ENCODE peak calls at places on chromosome 13, in ten cellular contexts. F is adrenal gland, I is body of pancreas, Q is uterus, T is transverse colon, O is IMR-90, P is breast epithelium, Z is K562, X is suprapubic skin, R is heart left ventricle. D is an unnamed sample.

GRCh38 chr13:111177081-111177711 is 62.1 kb downstream of the ARHGEF7 start:
- DNase-seq in F (peak), I (peak), Q (peak), T (peak), O (peak), P (peak), Z (no peak), X (no peak), R (peak), D (peak)

GRCh38 chr13:77434289-77434688 is 101.2 kb upstream of the SCEL start:
- DNase-seq in F (peak), I (no peak), Q (no peak), T (no peak), O (no peak), P (no peak), Z (no peak), X (no peak), R (no peak), D (no peak)

GRCh38 chr13:94020833-94021232 is 458.6 kb downstream of the DCT start:
- DNase-seq in F (no peak), I (no peak), Q (no peak), T (no peak), O (peak), P (no peak), Z (no peak), X (no peak), R (no peak), D (no peak)

GRCh38 chr13:45393941-45394570 is 24.1 kb downstream of the SLC25A30 start:
- DNase-seq in F (peak), I (peak), Q (peak), T (peak), O (peak), P (peak), Z (peak), X (no peak), R (no peak), D (no peak)

GRCh38 chr13:36519432-36519831 is 87.1 kb downstream of the CCNA1 start:
- DNase-seq in F (no peak), I (no peak), Q (no peak), T (no peak), O (no peak), P (no peak), Z (no peak), X (no peak), R (no peak), D (no peak)

GRCh38 chr13:41780736-41781708 is 179.9 kb downstream of the VWA8 start:
- DNase-seq in F (peak), I (peak), Q (no peak), T (no peak), O (peak), P (peak), Z (no peak), X (no peak), R (no peak), D (no peak)

GRCh38 chr13:46630419-46631183 is 77.6 kb downstream of the LRCH1 start:
- DNase-seq in F (no peak), I (no peak), Q (no peak), T (no peak), O (no peak), P (no peak), Z (no peak), X (no peak), R (no peak), D (no peak)

GRCh38 chr13:48165727-48166126 is 67.3 kb upstream of the ITM2B start:
- DNase-seq in F (no peak), I (no peak), Q (no peak), T (no peak), O (no peak), P (no peak), Z (no peak), X (no peak), R (no peak), D (no peak)

GRCh38 chr13:33208290-33208990 is 77.1 kb downstream of the STARD13 start:
- DNase-seq in F (no peak), I (peak), Q (no peak), T (no peak), O (no peak), P (no peak), Z (no peak), X (no peak), R (no peak), D (no peak)

GRCh38 chr13:78326608-78327007 is 276.7 kb downstream of the POU4F1 start:
- DNase-seq in F (no peak), I (no peak), Q (no peak), T (no peak), O (no peak), P (no peak), Z (no peak), X (no peak), R (no peak), D (no peak)

GRCh38 chr13:26679411-26679810 is 81.2 kb downstream of the GPR12 start:
- DNase-seq in F (no peak), I (no peak), Q (no peak), T (no peak), O (peak), P (no peak), Z (no peak), X (no peak), R (no peak), D (no peak)

GRCh38 chr13:79779761-79780160 is 298.8 kb downstream of the NDFIP2 start:
- DNase-seq in F (peak), I (no peak), Q (peak), T (peak), O (peak), P (peak), Z (no peak), X (no peak), R (no peak), D (peak)

GRCh38 chr13:109945206-109945960 is 159.0 kb upstream of the IRS2 start:
- DNase-seq in F (no peak), I (no peak), Q (no peak), T (no peak), O (peak), P (no peak), Z (no peak), X (no peak), R (no peak), D (no peak)

GRCh38 chr13:77544365-77544764 is 8.9 kb downstream of the SCEL start:
- DNase-seq in F (peak), I (peak), Q (peak), T (peak), O (no peak), P (no peak), Z (no peak), X (no peak), R (peak), D (peak)

GRCh38 chr13:21053231-21053630 is 8.2 kb downstream of the LATS2 start:
- DNase-seq in F (no peak), I (no peak), Q (no peak), T (no peak), O (no peak), P (no peak), Z (no peak), X (no peak), R (no peak), D (peak)

GRCh38 chr13:28820099-28821051 is at the start of gene MTUS2:
- DNase-seq in F (no peak), I (peak), Q (no peak), T (no peak), O (no peak), P (no peak), Z (peak), X (no peak), R (no peak), D (no peak)

GRCh38 chr13:75739244-75739868 is 103.2 kb downstream of the LMO7 start:
- DNase-seq in F (no peak), I (no peak), Q (no peak), T (no peak), O (peak), P (no peak), Z (no peak), X (no peak), R (no peak), D (no peak)

GRCh38 chr13:98411617-98412310 is 165.1 kb downstream of the STK24 start:
- DNase-seq in F (peak), I (no peak), Q (no peak), T (peak), O (no peak), P (no peak), Z (no peak), X (no peak), R (peak), D (peak)

GRCh38 chr13:60138674-60139073 is 25.1 kb downstream of the DIAPH3 start:
- DNase-seq in F (no peak), I (no peak), Q (no peak), T (no peak), O (no peak), P (no peak), Z (no peak), X (no peak), R (no peak), D (no peak)

GRCh38 chr13:60139272-60139671 is 24.5 kb downstream of the DIAPH3 start:
- DNase-seq in F (no peak), I (no peak), Q (no peak), T (no peak), O (peak), P (no peak), Z (no peak), X (no peak), R (no peak), D (no peak)

GRCh38 chr13:60134376-60134775 is 29.4 kb downstream of the DIAPH3 start:
- DNase-seq in F (no peak), I (no peak), Q (no peak), T (no peak), O (no peak), P (no peak), Z (no peak), X (no peak), R (no peak), D (no peak)

GRCh38 chr13:60135344-60135743 is 28.4 kb downstream of the DIAPH3 start:
- DNase-seq in F (no peak), I (no peak), Q (no peak), T (no peak), O (no peak), P (no peak), Z (no peak), X (no peak), R (no peak), D (no peak)

GRCh38 chr13:60137911-60138570 is 25.7 kb downstream of the DIAPH3 start:
- DNase-seq in F (no peak), I (no peak), Q (no peak), T (no peak), O (no peak), P (no peak), Z (no peak), X (no peak), R (no peak), D (no peak)
- TF ChIP-seq POLR2A in F (no peak), I (no peak), Q (no peak), T (no peak), O (no peak), P (no peak), Z (no peak), X (no peak), R (no peak), D (no peak)

DNA sequence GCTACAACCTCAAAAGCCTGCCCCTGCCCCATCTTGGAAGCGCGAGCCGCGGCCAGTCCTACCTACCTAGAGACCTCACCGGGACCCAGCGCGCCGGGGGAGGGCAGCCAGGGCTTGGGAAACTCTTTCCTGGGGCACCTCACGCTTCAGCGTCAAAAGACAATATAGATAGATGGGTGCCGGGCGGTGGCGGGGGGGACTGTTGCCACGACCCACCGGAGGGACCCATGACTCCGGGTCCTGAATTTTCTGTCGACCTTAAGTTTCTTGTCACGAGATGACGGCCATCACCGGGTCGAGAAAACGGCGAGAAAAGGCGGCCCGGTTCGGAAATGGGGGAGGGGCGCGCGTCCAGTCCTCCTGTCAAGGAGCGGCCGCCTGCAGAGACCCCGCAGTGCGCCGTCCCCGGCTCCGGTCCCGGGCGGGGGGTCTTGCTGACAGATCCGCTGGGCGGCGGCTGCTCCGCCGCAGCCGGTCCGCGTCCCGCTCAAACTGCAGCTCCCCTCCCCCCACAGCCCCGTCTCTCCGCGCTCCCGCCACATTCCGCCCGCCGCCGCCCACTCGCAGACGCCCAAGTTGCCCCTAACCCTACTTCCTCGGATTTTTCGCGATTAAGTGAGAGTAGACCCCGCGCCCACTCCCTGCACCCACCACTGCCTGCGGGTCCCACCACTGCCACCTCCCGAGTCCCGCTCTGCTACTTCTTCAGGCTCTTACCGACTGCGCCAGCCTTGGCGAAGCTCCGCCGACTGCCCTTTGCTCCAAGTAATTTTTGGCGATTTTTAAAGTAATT is 66.1 kb downstream of the KCNRG start:
- DNase-seq in F (peak), I (peak), Q (peak), T (peak), O (no peak), P (peak), Z (peak), X (peak), R (peak), D (peak)
- TF ChIP-seq CTCF in F (peak), I (peak), Q (no peak), T (peak), O (no peak), P (no peak), Z (no peak), X (no peak), R (no peak), D (no peak)

GRCh38 chr13:52617070-52618060 is 24.9 kb upstream of the HNRNPA1L2 start:
- DNase-seq in F (peak), I (peak), Q (peak), T (peak), O (peak), P (peak), Z (peak), X (peak), R (peak), D (peak)
- TF ChIP-seq POLR2A in F (peak), I (peak), Q (no peak), T (peak), O (peak), P (peak), Z (peak), X (no peak), R (no peak), D (no peak)

DNA sequence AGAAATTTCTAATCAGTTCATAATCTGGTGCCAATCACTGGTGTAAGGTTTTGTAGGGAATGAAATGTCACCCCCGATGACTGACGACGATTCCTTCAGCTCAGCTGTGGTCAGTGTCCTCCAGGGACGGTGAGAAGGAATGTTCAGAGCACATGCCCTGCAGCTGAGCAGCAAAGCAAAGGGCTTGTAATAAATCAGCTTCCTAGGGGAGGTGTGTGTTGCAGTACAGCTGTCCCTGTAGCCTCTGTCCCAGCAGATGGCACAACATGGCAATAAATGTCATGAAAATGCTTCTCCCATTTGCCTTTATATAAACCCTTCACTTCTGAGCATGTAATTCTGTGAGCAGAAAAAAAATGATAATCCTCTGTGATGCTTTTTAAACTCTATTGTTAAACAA is 102.4 kb downstream of the FAM216B start:
- DNase-seq in F (peak), I (peak), Q (no peak), T (peak), O (peak), P (no peak), Z (no peak), X (no peak), R (no peak), D (no peak)
- TF ChIP-seq CTCF in F (peak), I (peak), Q (no peak), T (no peak), O (no peak), P (no peak), Z (no peak), X (no peak), R (peak), D (no peak)